ENCODE peak calls at places on chromosomes 13 and 19, in four cellular contexts. W is brain microvascular endothelial cell, B is GM19239, M is cardiac fibroblast. Y is an unnamed sample.

GRCh38 chr19:11530432-11530831 is 1.5 kb upstream of the ECSIT start:
- DNase-seq in W (peak; percentile 77), M (peak; percentile 90), B (no peak), Y (no peak)

GRCh38 chr13:29527916-29528315 is 67.6 kb downstream of the SLC7A1 start:
- DNase-seq in B (no peak), W (no peak), M (no peak), Y (no peak)

GRCh38 chr13:44762946-44763345 is 186.8 kb upstream of the TSC22D1 start:
- DNase-seq in B (no peak), W (no peak), M (no peak), Y (no peak)

GRCh38 chr13:66775196-66775595 is 454.9 kb downstream of the PCDH9 start:
- DNase-seq in W (no peak), M (no peak), B (no peak), Y (no peak)

GRCh38 chr13:84255226-84255625 is 373.0 kb upstream of the SLITRK1 start:
- DNase-seq in B (no peak), M (no peak), W (no peak), Y (no peak)

GRCh38 chr19:1590641-1591397 is 1.8 kb downstream of the MBD3 start:
- DNase-seq in M (peak; percentile 25), W (no peak), B (no peak), Y (no peak)

GRCh38 chr13:95896302-95896701 is 156.9 kb downstream of the UGGT2 start:
- DNase-seq in M (peak; percentile 68), B (no peak), W (no peak), Y (no peak)

GRCh38 chr19:55777528-55777927 is 8.6 kb downstream of the RFPL4AL1 start:
- DNase-seq in B (no peak), M (no peak), W (no peak), Y (no peak)

GRCh38 chr19:10027158-10027997 is 14.1 kb downstream of the RDH8 start:
- DNase-seq in M (peak; percentile 95), B (peak; percentile 93), W (peak; percentile 88), Y (peak; percentile 27)

GRCh38 chr13:77815330-77815729 is 103.3 kb downstream of the EDNRB start:
- DNase-seq in M (peak; percentile 46), W (no peak), B (no peak), Y (no peak)

GRCh38 chr13:47803131-47803530 is 197.9 kb downstream of the SUCLA2 start:
- DNase-seq in B (no peak), M (no peak), W (no peak), Y (no peak)

GRCh38 chr13:83449666-83450395 is 432.4 kb downstream of the SLITRK1 start:
- DNase-seq in M (peak; percentile 53), B (no peak), W (peak; percentile 34), Y (no peak)

GRCh38 chr13:30355405-30355741 is 48.0 kb upstream of the KATNAL1 start:
- DNase-seq in W (no peak), M (no peak), B (no peak), Y (no peak)

GRCh38 chr19:45030825-45031224 is 8.0 kb upstream of the CLASRP start:
- DNase-seq in B (no peak), W (no peak), M (no peak), Y (no peak)

GRCh38 chr19:18490719-18491118 is 31.2 kb downstream of the ELL start:
- DNase-seq in M (no peak), W (no peak), B (no peak), Y (no peak)

GRCh38 chr19:2337329-2337707 is 8.8 kb downstream of the SPPL2B start:
- DNase-seq in B (no peak), M (peak; percentile 37), W (peak; percentile 24), Y (no peak)

GRCh38 chr13:99380921-99381645 is 73.9 kb upstream of the GPR183 start:
- DNase-seq in M (no peak), B (no peak), W (no peak), Y (no peak)

GRCh38 chr19:51338563-51339312 is 3.2 kb downstream of the VSIG10L start:
- DNase-seq in B (peak; percentile 92), W (peak; percentile 80), M (peak; percentile 82), Y (no peak)

GRCh38 chr13:85729296-85729695 is 69.9 kb downstream of the SLITRK6 start:
- DNase-seq in M (peak; percentile 3), B (no peak), W (no peak), Y (no peak)

Y was measured in cortex of kidney.